ENCODE peak calls at places on chromosome 7, in seven cellular contexts. C, U, Z, R, I, B and X are unnamed samples.

GRCh38 chr7:87517136-87517805 is 41.8 kb upstream of the ABCB4 start:
- DNase-seq in B (no peak), I (no peak), U (peak; percentile 9), R (no peak), C (no peak), Z (no peak), X (no peak)

GRCh38 chr7:111012799-111013675 is 77.9 kb upstream of the LRRN3 start:
- DNase-seq in U (no peak), C (no peak), B (no peak), I (no peak), Z (no peak), R (no peak), X (peak; percentile 3)

GRCh38 chr7:99839560-99840011 is 11.8 kb downstream of the CYP3A43 start:
- DNase-seq in R (no peak), B (peak; percentile 40), U (no peak), Z (peak; percentile 78), I (peak; percentile 31), C (no peak), X (no peak)

GRCh38 chr7:33880787-33881186 is 24.6 kb upstream of the BMPER start:
- DNase-seq in C (no peak), I (no peak), Z (no peak), R (no peak), B (no peak), U (peak; percentile 57), X (no peak)

GRCh38 chr7:2138146-2138765 is 94.5 kb downstream of the MAD1L1 start:
- DNase-seq in B (peak; percentile 19), R (no peak), U (no peak), I (no peak), Z (no peak), C (no peak), X (no peak)

GRCh38 chr7:22147113-22147512 is 201.4 kb upstream of the CDCA7L start:
- DNase-seq in R (no peak), Z (no peak), C (no peak), I (no peak), B (no peak), U (no peak), X (no peak)

GRCh38 chr7:74051193-74051592 is 23.2 kb downstream of the ELN start:
- DNase-seq in R (no peak), B (no peak), U (no peak), Z (no peak), I (no peak), C (no peak), X (no peak)

GRCh38 chr7:157637216-157637954 is 300.6 kb downstream of the DNAJB6 start:
- DNase-seq in U (no peak), B (no peak), R (no peak), C (no peak), I (no peak), Z (no peak), X (peak; percentile 42)

GRCh38 chr7:125876436-125876835 is 946.8 kb upstream of the POT1 start:
- DNase-seq in Z (no peak), U (peak; percentile 20), R (no peak), B (no peak), C (no peak), I (no peak), X (no peak)

GRCh38 chr7:24283900-24284698 is at the start of gene NPY:
- DNase-seq in U (no peak), C (no peak), R (no peak), I (no peak), B (no peak), Z (no peak), X (no peak)

GRCh38 chr7:98229991-98230745 is 18.9 kb downstream of the BHLHA15 start:
- DNase-seq in C (no peak), R (no peak), B (no peak), I (no peak), U (no peak), Z (no peak), X (no peak)

GRCh38 chr7:5001003-5001402 is 42.0 kb upstream of the MMD2 start:
- DNase-seq in U (no peak), R (no peak), I (no peak), B (no peak), Z (no peak), C (no peak), X (no peak)

GRCh38 chr7:116342125-116342524 is 131.8 kb downstream of the TES start:
- DNase-seq in R (no peak), I (no peak), Z (no peak), C (no peak), U (no peak), B (no peak), X (no peak)

GRCh38 chr7:925601-926000 is 28.9 kb downstream of the ADAP1 start:
- DNase-seq in U (no peak), I (no peak), B (peak; percentile 78), R (no peak), C (no peak), Z (no peak), X (no peak)

GRCh38 chr7:33517191-33517590 is 387.8 kb downstream of the BBS9 start:
- DNase-seq in Z (peak; percentile 35), B (no peak), R (no peak), I (peak; percentile 25), C (no peak), U (no peak), X (no peak)

GRCh38 chr7:131090188-131090587 is 237.5 kb upstream of the MKLN1 start:
- DNase-seq in Z (no peak), U (no peak), C (no peak), B (no peak), I (no peak), R (no peak), X (no peak)

GRCh38 chr7:33558961-33559710 is 346.2 kb upstream of the BMPER start:
- DNase-seq in B (no peak), C (no peak), Z (no peak), R (no peak), U (no peak), I (no peak), X (no peak)

GRCh38 chr7:37549542-37549941 is 100.9 kb upstream of the ELMO1 start:
- DNase-seq in U (no peak), C (no peak), R (no peak), I (no peak), Z (no peak), B (no peak), X (no peak)

GRCh38 chr7:50650057-50650664 is 85.0 kb upstream of the DDC start:
- DNase-seq in Z (no peak), B (no peak), I (no peak), R (no peak), C (no peak), U (no peak), X (no peak)

GRCh38 chr7:2613926-2614613 is 17.7 kb upstream of the TTYH3 start:
- DNase-seq in I (no peak), C (no peak), R (no peak), U (no peak), Z (peak; percentile 27), B (no peak), X (no peak)

GRCh38 chr7:10973942-10974716 is 457 bp downstream of the PHF14 start:
- DNase-seq in C (peak; percentile 10), U (peak; percentile 29), Z (no peak), B (peak; percentile 37), R (peak; percentile 8), I (peak; percentile 25), X (peak; percentile 34)

GRCh38 chr7:2971914-2972530 is 71.6 kb downstream of the CARD11 start:
- DNase-seq in U (no peak), R (no peak), Z (no peak), B (no peak), I (no peak), C (no peak), X (no peak)